ENCODE peak calls at places on chromosome 1, in seven cellular contexts. One of them, this sample, is unnamed.

GRCh38 chr1:28369518-28370219 is at the start of gene PHACTR4:
- DNase-seq in BJ: peak
- DNase-seq in astrocyte: peak
- DNase-seq in endothelial cell: peak
- DNase-seq in hippocampal formation: peak
- DNase-seq in activated CD4-positive, CD25-positive, alpha-beta regulatory T cell treated with anti-CD3 and anti-CD28 coated beads, Interleukin-2, amount 50 U/mL, for 72 hours: peak
- DNase-seq in T follicular helper cell: peak
- DNase-seq in this sample: peak

GRCh38 chr1:43305461-43305860 is 4.7 kb downstream of the TIE1 start:
- DNase-seq in BJ: no peak
- DNase-seq in astrocyte: no peak
- DNase-seq in endothelial cell: no peak
- DNase-seq in hippocampal formation: no peak
- DNase-seq in activated CD4-positive, CD25-positive, alpha-beta regulatory T cell treated with anti-CD3 and anti-CD28 coated beads, Interleukin-2, amount 50 U/mL, for 72 hours: no peak
- DNase-seq in T follicular helper cell: no peak
- DNase-seq in this sample: no peak

GRCh38 chr1:225908013-225908640 is 15.9 kb downstream of the PYCR2 start:
- DNase-seq in BJ: no peak
- DNase-seq in astrocyte: no peak
- DNase-seq in endothelial cell: no peak
- DNase-seq in hippocampal formation: no peak
- DNase-seq in activated CD4-positive, CD25-positive, alpha-beta regulatory T cell treated with anti-CD3 and anti-CD28 coated beads, Interleukin-2, amount 50 U/mL, for 72 hours: no peak
- DNase-seq in T follicular helper cell: no peak
- DNase-seq in this sample: no peak

GRCh38 chr1:153685578-153686340 is 7.3 kb downstream of the NPR1 start:
- DNase-seq in BJ: no peak
- DNase-seq in astrocyte: no peak
- DNase-seq in endothelial cell: no peak
- DNase-seq in hippocampal formation: no peak
- DNase-seq in activated CD4-positive, CD25-positive, alpha-beta regulatory T cell treated with anti-CD3 and anti-CD28 coated beads, Interleukin-2, amount 50 U/mL, for 72 hours: no peak
- DNase-seq in T follicular helper cell: no peak
- DNase-seq in this sample: no peak

GRCh38 chr1:116909511-116910378 is at the start of gene PTGFRN:
- DNase-seq in BJ: no peak
- DNase-seq in astrocyte: peak
- DNase-seq in endothelial cell: peak
- DNase-seq in hippocampal formation: no peak
- DNase-seq in activated CD4-positive, CD25-positive, alpha-beta regulatory T cell treated with anti-CD3 and anti-CD28 coated beads, Interleukin-2, amount 50 U/mL, for 72 hours: peak
- DNase-seq in T follicular helper cell: no peak
- DNase-seq in this sample: peak

GRCh38 chr1:111289371-111289770 is 1.3 kb upstream of the CHIA start:
- DNase-seq in BJ: no peak
- DNase-seq in astrocyte: peak
- DNase-seq in endothelial cell: no peak
- DNase-seq in hippocampal formation: no peak
- DNase-seq in activated CD4-positive, CD25-positive, alpha-beta regulatory T cell treated with anti-CD3 and anti-CD28 coated beads, Interleukin-2, amount 50 U/mL, for 72 hours: no peak
- DNase-seq in T follicular helper cell: no peak
- DNase-seq in this sample: no peak

GRCh38 chr1:230790026-230790425 is 42.8 kb downstream of the CAPN9 start:
- DNase-seq in BJ: no peak
- DNase-seq in astrocyte: no peak
- DNase-seq in endothelial cell: no peak
- DNase-seq in hippocampal formation: no peak
- DNase-seq in activated CD4-positive, CD25-positive, alpha-beta regulatory T cell treated with anti-CD3 and anti-CD28 coated beads, Interleukin-2, amount 50 U/mL, for 72 hours: no peak
- DNase-seq in T follicular helper cell: no peak
- DNase-seq in this sample: no peak

GRCh38 chr1:54407957-54408700 is 1.9 kb upstream of the SSBP3 start:
- DNase-seq in BJ: peak
- DNase-seq in astrocyte: peak
- DNase-seq in endothelial cell: no peak
- DNase-seq in hippocampal formation: peak
- DNase-seq in activated CD4-positive, CD25-positive, alpha-beta regulatory T cell treated with anti-CD3 and anti-CD28 coated beads, Interleukin-2, amount 50 U/mL, for 72 hours: no peak
- DNase-seq in T follicular helper cell: no peak
- DNase-seq in this sample: peak

GRCh38 chr1:59892836-59893811 is 33.4 kb downstream of the CYP2J2 start:
- DNase-seq in BJ: no peak
- DNase-seq in astrocyte: no peak
- DNase-seq in endothelial cell: no peak
- DNase-seq in hippocampal formation: no peak
- DNase-seq in activated CD4-positive, CD25-positive, alpha-beta regulatory T cell treated with anti-CD3 and anti-CD28 coated beads, Interleukin-2, amount 50 U/mL, for 72 hours: no peak
- DNase-seq in T follicular helper cell: no peak
- DNase-seq in this sample: no peak

GRCh38 chr1:174971902-174972301 is 27.8 kb upstream of the CACYBP start:
- DNase-seq in BJ: no peak
- DNase-seq in astrocyte: no peak
- DNase-seq in endothelial cell: no peak
- DNase-seq in hippocampal formation: no peak
- DNase-seq in activated CD4-positive, CD25-positive, alpha-beta regulatory T cell treated with anti-CD3 and anti-CD28 coated beads, Interleukin-2, amount 50 U/mL, for 72 hours: no peak
- DNase-seq in T follicular helper cell: no peak
- DNase-seq in this sample: no peak